ENCODE peak calls at places on chromosomes 11 and 22, in six cellular contexts. J is mucosa of gallbladder, Y is A549, E is HTR-8/SVneo, R is ovary, O is GM23248. P is an unnamed sample.

GRCh38 chr11:131614514-131615085 is 244.2 kb downstream of the NTM start:
- DNase-seq in J (no peak), Y (no peak), E (no peak), R (no peak), O (no peak), P (no peak)

GRCh38 chr11:33779849-33780528 is 5.7 kb upstream of the FBXO3 start:
- DNase-seq in J (no peak), Y (no peak), E (peak), R (no peak), O (peak), P (peak)

GRCh38 chr11:119486691-119487259 is 63.8 kb upstream of the THY1 start:
- DNase-seq in J (no peak), Y (no peak), E (no peak), R (no peak), O (no peak), P (no peak)

GRCh38 chr22:24322522-24322921 is 51.9 kb downstream of the SPECC1L start:
- DNase-seq in J (no peak), Y (no peak), E (no peak), R (no peak), O (peak), P (no peak)

GRCh38 chr11:6397156-6397555 is 6.9 kb downstream of the SMPD1 start:
- DNase-seq in J (no peak), Y (no peak), E (no peak), R (no peak), O (peak), P (peak)

GRCh38 chr22:42742940-42743339 is 22.3 kb upstream of the A4GALT start:
- DNase-seq in J (no peak), Y (no peak), E (no peak), R (no peak), O (peak), P (no peak)

GRCh38 chr11:9446230-9446629 is 14.6 kb upstream of the ZNF143 start:
- DNase-seq in J (no peak), Y (no peak), E (no peak), R (no peak), O (no peak), P (no peak)

GRCh38 chr11:64869571-64870175 is 8.7 kb downstream of the EHD1 start:
- DNase-seq in J (no peak), Y (no peak), E (no peak), R (no peak), O (no peak), P (no peak)

GRCh38 chr22:39216143-39216490 is 28.7 kb downstream of the PDGFB start:
- DNase-seq in J (no peak), Y (no peak), E (no peak), R (no peak), O (no peak), P (no peak)

GRCh38 chr11:106281455-106282173 is 204.2 kb downstream of the AASDHPPT start:
- DNase-seq in J (no peak), Y (peak), E (peak), R (no peak), O (peak), P (peak)

GRCh38 chr11:1442163-1442562 is 44.4 kb downstream of the MOB2 start:
- DNase-seq in J (no peak), Y (peak), E (no peak), R (no peak), O (peak), P (no peak)

GRCh38 chr11:6270584-6271246 is 11.1 kb downstream of the CCKBR start:
- DNase-seq in J (no peak), Y (no peak), E (no peak), R (no peak), O (peak), P (no peak)

GRCh38 chr11:71171576-71171975 is 80.8 kb downstream of the SHANK2 start:
- DNase-seq in J (no peak), Y (no peak), E (no peak), R (no peak), O (no peak), P (no peak)

GRCh38 chr11:57219021-57219627 is 17.9 kb downstream of the APLNR start:
- DNase-seq in J (no peak), Y (no peak), E (no peak), R (no peak), O (peak), P (no peak)

GRCh38 chr11:132126973-132127900 is 756.8 kb downstream of the NTM start:
- DNase-seq in J (peak), Y (no peak), E (peak), R (no peak), O (peak), P (peak)

GRCh38 chr22:24953294-24954113 is 988 bp downstream of the KIAA1671 start:
- DNase-seq in J (no peak), Y (no peak), E (no peak), R (peak), O (no peak), P (no peak)

GRCh38 chr11:123702137-123702536 is 39.3 kb downstream of the ZNF202 start:
- DNase-seq in J (no peak), Y (no peak), E (no peak), R (no peak), O (no peak), P (no peak)

GRCh38 chr11:34348919-34349318 is 8.9 kb downstream of the ABTB2 start:
- DNase-seq in J (no peak), Y (no peak), E (no peak), R (no peak), O (no peak), P (no peak)

GRCh38 chr11:117443269-117444186 is 115.9 kb downstream of the CEP164 start:
- DNase-seq in J (peak), Y (peak), E (peak), R (peak), O (peak), P (peak)

P was measured in EL.